ENCODE peak calls at places on chromosomes 6 and 20, in eight cellular contexts. K is iPS DF 6.9; E is CD4-positive, alpha-beta memory T cell; D is amygdala; F is non-pigmented ciliary epithelial cell; M is heart right ventricle; J is Peyer's patch; U is EH. P is an unnamed sample.

GRCh38 chr6:2862712-2863174 is 21.1 kb upstream of the SERPINB1 start:
- DNase-seq in D (no peak), J (peak), E (no peak), F (no peak), U (no peak), M (no peak), K (no peak), P (no peak)

GRCh38 chr6:2396856-2397640 is 151.6 kb upstream of the GMDS start:
- DNase-seq in M (peak), E (no peak), D (no peak), J (no peak), K (no peak), U (peak), F (no peak), P (no peak)

GRCh38 chr6:105402090-105402980 is 547 bp downstream of the PREP start:
- DNase-seq in E (peak), K (no peak), J (no peak), U (peak), D (no peak), F (no peak), M (peak), P (peak)

GRCh38 chr20:36856691-36857635 is 19.0 kb upstream of the TLDC2 start:
- DNase-seq in E (peak), D (no peak), J (no peak), M (peak), F (no peak), U (peak), K (no peak), P (no peak)

GRCh38 chr6:56995347-56995746 is 40.4 kb downstream of the BEND6 start:
- DNase-seq in F (no peak), D (no peak), J (no peak), M (no peak), K (peak), E (no peak), U (no peak), P (no peak)

GRCh38 chr6:160386869-160387518 is 38.8 kb downstream of the SLC22A3 start:
- DNase-seq in K (no peak), J (no peak), U (no peak), E (no peak), D (no peak), F (no peak), M (no peak), P (no peak)

GRCh38 chr20:19079536-19080299 is 132.7 kb upstream of the SLC24A3 start:
- DNase-seq in K (no peak), M (no peak), E (no peak), D (no peak), J (no peak), U (peak), F (no peak), P (no peak)

GRCh38 chr6:37519461-37519860 is 19.8 kb upstream of the CCDC167 start:
- DNase-seq in F (no peak), J (no peak), U (no peak), M (no peak), K (no peak), E (no peak), D (no peak), P (no peak)

GRCh38 chr6:2485116-2485515 is 239.7 kb upstream of the GMDS start:
- DNase-seq in U (no peak), M (no peak), J (no peak), K (no peak), D (no peak), E (no peak), F (no peak), P (no peak)

GRCh38 chr20:49431345-49431744 is 51.1 kb downstream of the KCNB1 start:
- DNase-seq in M (no peak), D (no peak), F (no peak), E (no peak), J (no peak), U (no peak), K (no peak), P (no peak)

GRCh38 chr20:53938739-53939138 is 131.7 kb downstream of the BCAS1 start:
- DNase-seq in F (no peak), E (no peak), M (no peak), D (no peak), J (no peak), K (no peak), U (no peak), P (no peak)

GRCh38 chr6:20246107-20246506 is 33.8 kb upstream of the MBOAT1 start:
- DNase-seq in U (no peak), K (no peak), E (no peak), J (no peak), D (no peak), F (no peak), M (no peak), P (no peak)

GRCh38 chr6:132466952-132467351 is 46.0 kb downstream of the STX7 start:
- DNase-seq in U (peak), D (no peak), E (no peak), F (peak), J (no peak), K (no peak), M (no peak), P (no peak)

GRCh38 chr20:47429409-47429808 is 72.3 kb upstream of the NCOA3 start:
- DNase-seq in J (no peak), M (no peak), K (no peak), F (no peak), E (no peak), U (no peak), D (no peak), P (no peak)

GRCh38 chr20:60993647-60994046 is 258.4 kb upstream of the CDH4 start:
- DNase-seq in D (no peak), J (no peak), F (no peak), M (no peak), E (no peak), K (peak), U (no peak), P (no peak)

GRCh38 chr20:23161244-23161875 is 75.2 kb upstream of the CD93 start:
- DNase-seq in D (no peak), E (no peak), U (peak), M (no peak), J (no peak), F (no peak), K (no peak), P (no peak)

GRCh38 chr6:96304997-96305396 is 216.6 kb upstream of the UFL1 start:
- DNase-seq in M (no peak), D (no peak), U (no peak), F (no peak), K (no peak), E (no peak), J (no peak), P (no peak)

GRCh38 chr6:139540276-139540675 is 165.8 kb upstream of the CITED2 start:
- DNase-seq in D (no peak), K (no peak), M (no peak), U (peak), E (peak), J (peak), F (no peak), P (no peak)

GRCh38 chr6:25013249-25013648 is 77.5 kb upstream of the RIPOR2 start:
- DNase-seq in E (no peak), D (no peak), K (no peak), M (no peak), J (no peak), U (no peak), F (no peak), P (no peak)

GRCh38 chr6:169933839-169934698 is 182.6 kb downstream of the ERMARD start:
- DNase-seq in E (no peak), U (no peak), J (no peak), D (no peak), F (no peak), M (peak), K (no peak), P (no peak)

GRCh38 chr6:113786168-113786567 is 71.0 kb upstream of the MARCKS start:
- DNase-seq in D (no peak), M (no peak), E (no peak), F (no peak), U (no peak), K (no peak), J (no peak), P (no peak)

GRCh38 chr6:169487579-169488205 is 214.1 kb downstream of the WDR27 start:
- DNase-seq in K (no peak), U (peak), F (no peak), E (no peak), J (no peak), D (no peak), M (no peak), P (no peak)

GRCh38 chr6:155188707-155189496 is 74.9 kb upstream of the CLDN20 start:
- DNase-seq in U (peak), M (no peak), K (no peak), F (peak), J (no peak), E (peak), D (no peak), P (no peak)

GRCh38 chr6:170041526-170041925 is 249.4 kb downstream of the DLL1 start:
- DNase-seq in E (no peak), M (no peak), D (no peak), U (no peak), F (no peak), K (no peak), J (no peak), P (no peak)

GRCh38 chr6:45002390-45002789 is 325.7 kb upstream of the RUNX2 start:
- DNase-seq in U (peak), J (no peak), E (peak), M (no peak), K (no peak), D (no peak), F (no peak), P (no peak)

GRCh38 chr20:43541214-43541613 is 17.6 kb upstream of the SGK2 start:
- DNase-seq in D (no peak), F (peak), U (peak), K (no peak), J (no peak), M (no peak), E (no peak), P (no peak)

GRCh38 chr6:134223761-134224445 is 94.0 kb downstream of the SGK1 start:
- DNase-seq in D (no peak), M (no peak), U (peak), J (no peak), K (no peak), F (no peak), E (no peak), P (no peak)

GRCh38 chr6:149049230-149049629 is 268.3 kb upstream of the TAB2 start:
- DNase-seq in M (no peak), J (no peak), D (no peak), F (no peak), E (no peak), K (no peak), U (peak), P (no peak)

GRCh38 chr6:35176625-35177024 is 35.5 kb upstream of the TCP11 start:
- DNase-seq in D (no peak), M (no peak), E (no peak), J (no peak), K (no peak), U (no peak), F (no peak), P (no peak)

GRCh38 chr6:112253842-112254816 is at the start of gene LAMA4:
- DNase-seq in E (no peak), U (peak), J (no peak), K (no peak), F (no peak), D (peak), M (peak), P (no peak)

GRCh38 chr6:113047932-113048331 is 700.8 kb downstream of the RFPL4B start:
- DNase-seq in M (no peak), F (no peak), D (no peak), U (peak), J (no peak), K (no peak), E (no peak), P (no peak)

GRCh38 chr6:42916288-42916687 is 435 bp downstream of the PTCRA start:
- DNase-seq in E (no peak), K (no peak), J (no peak), D (no peak), F (no peak), U (no peak), M (no peak), P (no peak)

GRCh38 chr6:46583081-46583480 is 69.5 kb downstream of the CYP39A1 start:
- DNase-seq in F (no peak), D (no peak), J (no peak), E (no peak), U (no peak), M (no peak), K (no peak), P (no peak)

GRCh38 chr20:16810216-16810615 is 62.1 kb downstream of the OTOR start:
- DNase-seq in J (no peak), K (no peak), M (no peak), F (no peak), U (no peak), E (no peak), D (no peak), P (no peak)

GRCh38 chr20:55211481-55211880 is 736.1 kb downstream of the DOK5 start:
- DNase-seq in K (no peak), E (no peak), J (no peak), M (no peak), D (no peak), F (no peak), U (no peak), P (no peak)

GRCh38 chr6:89688328-89688727 is 49.8 kb upstream of the LYRM2 start:
- DNase-seq in M (no peak), J (no peak), D (no peak), K (no peak), E (no peak), F (no peak), U (no peak), P (no peak)

GRCh38 chr6:13177617-13178506 is 150.5 kb downstream of the TBC1D7 start:
- DNase-seq in J (no peak), D (no peak), F (no peak), M (no peak), K (no peak), E (no peak), U (no peak), P (no peak)

GRCh38 chr20:20206788-20207187 is 154.5 kb downstream of the CFAP61 start:
- DNase-seq in K (no peak), M (no peak), U (no peak), D (no peak), F (no peak), E (no peak), J (no peak), P (no peak)

GRCh38 chr20:45921618-45922189 is 9.7 kb upstream of the PLTP start:
- DNase-seq in D (no peak), U (no peak), J (no peak), F (no peak), K (no peak), M (no peak), E (no peak), P (no peak)

P was measured in smooth muscle cell of the brain vasculature.